ENCODE peak calls at places on chromosomes 4 and X, in eight cellular contexts. O is WTC11; P is left lung; C is memory B cell; M is natural killer cell; D is HepG2; E is CD4-positive, alpha-beta T cell; K is activated B cell treated with CpG ODN at 0.5 μM for 24 hours. H is an unnamed sample.

GRCh38 chr4:37549003-37549402 is 137.2 kb downstream of the RELL1 start:
- ATAC-seq in K (no peak), C (no peak), O (no peak), E (no peak), D (no peak), M (no peak), P (no peak), H (no peak)

GRCh38 chrX:110421499-110422455 is 63.1 kb downstream of the RTL9 start:
- ATAC-seq in M (no peak), C (no peak), D (no peak), K (no peak), E (no peak), O (no peak), P (peak), H (no peak)

GRCh38 chr4:101451086-101451485 is 103.8 kb upstream of the PPP3CA start:
- ATAC-seq in P (no peak), E (no peak), K (no peak), D (no peak), O (no peak), C (no peak), M (no peak), H (no peak)

GRCh38 chr4:169070895-169071218 is 60.8 kb upstream of the CBR4 start:
- ATAC-seq in K (no peak), M (peak), P (peak), O (peak), C (no peak), E (no peak), D (peak), H (no peak)

GRCh38 chrX:151225843-151226242 is 49.5 kb downstream of the GPR50 start:
- ATAC-seq in O (no peak), D (no peak), M (no peak), K (no peak), P (no peak), E (no peak), C (no peak), H (no peak)

GRCh38 chr4:60078984-60079383 is 1121.1 kb upstream of the ADGRL3 start:
- ATAC-seq in P (no peak), D (no peak), K (no peak), E (no peak), C (no peak), M (no peak), O (no peak), H (no peak)

GRCh38 chrX:2159393-2159792 is 341.4 kb downstream of the DHRSX start:
- ATAC-seq in M (no peak), P (no peak), D (no peak), K (no peak), E (no peak), O (no peak), C (no peak), H (no peak)

GRCh38 chr4:128583753-128584712 is 225.5 kb upstream of the JADE1 start:
- ATAC-seq in O (no peak), M (no peak), K (no peak), D (no peak), C (no peak), P (no peak), E (no peak), H (peak)

GRCh38 chrX:41148553-41148952 is 63.3 kb downstream of the USP9X start:
- ATAC-seq in E (no peak), P (peak), D (no peak), K (no peak), O (no peak), C (no peak), M (no peak), H (no peak)

GRCh38 chr4:89657931-89658700 is 178.8 kb downstream of the SNCA start:
- ATAC-seq in O (peak), D (no peak), E (no peak), M (no peak), P (no peak), C (no peak), K (no peak), H (no peak)

GRCh38 chr4:187176261-187176910 is 452.7 kb upstream of the FAT1 start:
- ATAC-seq in C (no peak), E (no peak), P (no peak), O (no peak), M (no peak), D (no peak), K (no peak), H (no peak)

GRCh38 chr4:82864336-82865001 is 26.5 kb downstream of the SEC31A start:
- ATAC-seq in E (peak), K (no peak), C (no peak), D (no peak), M (no peak), O (no peak), P (no peak), H (no peak)

GRCh38 chr4:144902614-144903013 is 195.4 kb downstream of the ANAPC10 start:
- ATAC-seq in E (no peak), M (no peak), C (no peak), D (no peak), O (no peak), K (no peak), P (no peak), H (no peak)

GRCh38 chrX:138067415-138067814 is 501.5 kb downstream of the ZIC3 start:
- ATAC-seq in E (no peak), P (no peak), M (no peak), D (no peak), C (no peak), K (no peak), O (no peak), H (no peak)

GRCh38 chr4:45662996-45663395 is 460.9 kb downstream of the GABRG1 start:
- ATAC-seq in D (no peak), E (no peak), M (no peak), P (peak), K (no peak), O (no peak), C (no peak), H (peak)

H was measured in gastroesophageal sphincter.